ENCODE peak calls at places on chromosomes 5 and 9, in six cellular contexts. F, N, P, K, Y and C are unnamed samples.

GRCh38 chr5:112267231-112267630 is 151.8 kb downstream of the EPB41L4A start:
- DNase-seq in F (no peak), N (no peak), P (no peak), K (no peak), Y (no peak), C (no peak)

GRCh38 chr9:125889524-125890473 is 142.6 kb downstream of the PBX3 start:
- DNase-seq in F (peak), N (peak), P (peak), K (peak), Y (peak), C (peak)

GRCh38 chr9:78298046-78298511 is 1.2 kb downstream of the PSAT1 start:
- DNase-seq in F (peak), N (peak), P (no peak), K (no peak), Y (no peak), C (no peak)

GRCh38 chr5:175738126-175738525 is 80.3 kb downstream of the HRH2 start:
- DNase-seq in F (no peak), N (no peak), P (no peak), K (no peak), Y (no peak), C (no peak)

GRCh38 chr9:8683496-8683895 is 883.9 kb upstream of the DMAC1 start:
- DNase-seq in F (no peak), N (no peak), P (no peak), K (no peak), Y (no peak), C (no peak)

GRCh38 chr5:115568668-115569067 is 24.1 kb upstream of the FEM1C start:
- DNase-seq in F (no peak), N (no peak), P (no peak), K (no peak), Y (no peak), C (no peak)

GRCh38 chr5:96242536-96242935 is 190.5 kb downstream of the PCSK1 start:
- DNase-seq in F (no peak), N (no peak), P (no peak), K (no peak), Y (no peak), C (no peak)

GRCh38 chr5:157384971-157385709 is 74.9 kb upstream of the NIPAL4 start:
- DNase-seq in F (peak), N (no peak), P (peak), K (peak), Y (no peak), C (peak)

GRCh38 chr5:172773481-172774469 is 2.8 kb upstream of the DUSP1 start:
- DNase-seq in F (no peak), N (no peak), P (peak), K (peak), Y (no peak), C (peak)

GRCh38 chr5:126095001-126095400 is 328.2 kb upstream of the GRAMD2B start:
- DNase-seq in F (no peak), N (no peak), P (no peak), K (no peak), Y (no peak), C (no peak)

GRCh38 chr5:132445930-132446329 is 44.6 kb downstream of the IRF1 start:
- DNase-seq in F (no peak), N (no peak), P (peak), K (no peak), Y (no peak), C (no peak)

GRCh38 chr5:33367396-33367795 is 73.4 kb upstream of the TARS1 start:
- DNase-seq in F (no peak), N (no peak), P (no peak), K (no peak), Y (no peak), C (no peak)

GRCh38 chr9:74920944-74921626 is 31.6 kb downstream of the C9orf40 start:
- DNase-seq in F (no peak), N (no peak), P (peak), K (no peak), Y (no peak), C (no peak)

GRCh38 chr9:27247756-27248155 is 49.2 kb downstream of the EQTN start:
- DNase-seq in F (peak), N (peak), P (peak), K (peak), Y (no peak), C (peak)

GRCh38 chr5:168132186-168132585 is 159.3 kb upstream of the WWC1 start:
- DNase-seq in F (no peak), N (no peak), P (no peak), K (no peak), Y (no peak), C (peak)

GRCh38 chr5:125575561-125576504 is 829.4 kb upstream of the ZNF608 start:
- DNase-seq in F (peak), N (no peak), P (no peak), K (peak), Y (no peak), C (no peak)

GRCh38 chr5:175466700-175467318 is 11.6 kb upstream of the SFXN1 start:
- DNase-seq in F (no peak), N (no peak), P (peak), K (no peak), Y (no peak), C (peak)

GRCh38 chr9:98795970-98796363 is 388 bp downstream of the ANKS6 start:
- DNase-seq in F (peak), N (peak), P (no peak), K (peak), Y (no peak), C (no peak)

GRCh38 chr5:141359790-141360426 is at the start of gene PCDHGB2:
- DNase-seq in F (peak), N (peak), P (peak), K (no peak), Y (no peak), C (peak)

GRCh38 chr9:105083246-105083645 is 155.3 kb upstream of the ABCA1 start:
- DNase-seq in F (no peak), N (no peak), P (no peak), K (no peak), Y (no peak), C (no peak)

GRCh38 chr9:38017149-38017884 is 51.7 kb downstream of the SHB start:
- DNase-seq in F (peak), N (no peak), P (peak), K (no peak), Y (no peak), C (peak)

GRCh38 chr5:119131530-119132313 is 60.8 kb downstream of the DMXL1 start:
- DNase-seq in F (no peak), N (no peak), P (no peak), K (no peak), Y (no peak), C (no peak)

GRCh38 chr9:101027246-101027645 is 1.3 kb upstream of the PLPPR1 start:
- DNase-seq in F (no peak), N (no peak), P (no peak), K (no peak), Y (no peak), C (no peak)

GRCh38 chr5:39283231-39283818 is 64.0 kb upstream of the FYB1 start:
- DNase-seq in F (peak), N (peak), P (peak), K (peak), Y (no peak), C (peak)

GRCh38 chr5:134083517-134083916 is 31.0 kb upstream of the TCF7 start:
- DNase-seq in F (no peak), N (no peak), P (no peak), K (no peak), Y (no peak), C (peak)

GRCh38 chr9:77977210-77977611 is 54.4 kb downstream of the GNAQ start:
- DNase-seq in F (peak), N (no peak), P (peak), K (peak), Y (peak), C (peak)

GRCh38 chr9:135960328-135961276 is 571 bp downstream of the UBAC1 start:
- DNase-seq in F (peak), N (no peak), P (no peak), K (peak), Y (peak), C (no peak)

GRCh38 chr9:114327749-114328148 is 1.9 kb upstream of the ORM2 start:
- DNase-seq in F (no peak), N (no peak), P (no peak), K (peak), Y (no peak), C (no peak)

GRCh38 chr9:72268961-72269360 is 96.0 kb downstream of the ZFAND5 start:
- DNase-seq in F (no peak), N (no peak), P (no peak), K (no peak), Y (no peak), C (no peak)

GRCh38 chr9:120892177-120892747 is 15.3 kb upstream of the PHF19 start:
- DNase-seq in F (no peak), N (no peak), P (no peak), K (no peak), Y (no peak), C (no peak)

GRCh38 chr9:36141288-36141687 is 4.8 kb downstream of the GLIPR2 start:
- DNase-seq in F (peak), N (no peak), P (peak), K (no peak), Y (peak), C (no peak)

GRCh38 chr5:36897616-36898015 is 21.0 kb downstream of the NIPBL start:
- DNase-seq in F (no peak), N (no peak), P (peak), K (no peak), Y (no peak), C (peak)

DNA sequence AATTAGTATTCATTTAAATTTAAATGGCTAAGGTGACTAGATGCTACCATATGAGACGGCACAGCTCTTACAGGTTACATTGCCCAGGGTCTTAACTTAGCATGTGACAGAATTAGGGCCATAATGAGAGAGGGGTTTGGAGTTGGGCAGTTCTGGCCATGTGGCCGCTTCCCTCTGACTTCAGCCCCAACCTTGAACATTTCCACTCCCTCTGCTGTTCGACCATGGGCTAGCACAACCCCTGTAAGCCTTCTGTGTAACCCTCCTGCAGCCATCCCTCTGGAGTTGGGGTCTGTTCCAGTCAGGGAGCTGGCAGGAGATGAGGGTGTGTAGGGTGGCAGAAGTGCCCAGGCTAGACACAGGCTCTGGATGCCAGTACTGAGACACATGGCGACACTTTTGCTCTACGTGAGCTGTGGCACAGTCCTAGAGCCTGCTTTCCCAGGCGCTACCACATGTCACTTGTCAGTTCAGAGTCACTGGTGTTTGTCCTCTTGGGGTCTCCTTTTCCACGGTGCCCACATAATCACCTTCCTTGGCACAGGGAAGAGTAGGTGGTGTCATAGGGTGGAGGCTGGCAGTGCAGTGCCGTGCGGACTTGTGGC is 128.7 kb upstream of the PITX1 start:
- DNase-seq in F (peak), N (no peak), P (no peak), K (no peak), Y (no peak), C (no peak)
- TF ChIP-seq CTCF in F (peak), N (no peak), P (peak), K (no peak), Y (no peak), C (no peak)

DNA sequence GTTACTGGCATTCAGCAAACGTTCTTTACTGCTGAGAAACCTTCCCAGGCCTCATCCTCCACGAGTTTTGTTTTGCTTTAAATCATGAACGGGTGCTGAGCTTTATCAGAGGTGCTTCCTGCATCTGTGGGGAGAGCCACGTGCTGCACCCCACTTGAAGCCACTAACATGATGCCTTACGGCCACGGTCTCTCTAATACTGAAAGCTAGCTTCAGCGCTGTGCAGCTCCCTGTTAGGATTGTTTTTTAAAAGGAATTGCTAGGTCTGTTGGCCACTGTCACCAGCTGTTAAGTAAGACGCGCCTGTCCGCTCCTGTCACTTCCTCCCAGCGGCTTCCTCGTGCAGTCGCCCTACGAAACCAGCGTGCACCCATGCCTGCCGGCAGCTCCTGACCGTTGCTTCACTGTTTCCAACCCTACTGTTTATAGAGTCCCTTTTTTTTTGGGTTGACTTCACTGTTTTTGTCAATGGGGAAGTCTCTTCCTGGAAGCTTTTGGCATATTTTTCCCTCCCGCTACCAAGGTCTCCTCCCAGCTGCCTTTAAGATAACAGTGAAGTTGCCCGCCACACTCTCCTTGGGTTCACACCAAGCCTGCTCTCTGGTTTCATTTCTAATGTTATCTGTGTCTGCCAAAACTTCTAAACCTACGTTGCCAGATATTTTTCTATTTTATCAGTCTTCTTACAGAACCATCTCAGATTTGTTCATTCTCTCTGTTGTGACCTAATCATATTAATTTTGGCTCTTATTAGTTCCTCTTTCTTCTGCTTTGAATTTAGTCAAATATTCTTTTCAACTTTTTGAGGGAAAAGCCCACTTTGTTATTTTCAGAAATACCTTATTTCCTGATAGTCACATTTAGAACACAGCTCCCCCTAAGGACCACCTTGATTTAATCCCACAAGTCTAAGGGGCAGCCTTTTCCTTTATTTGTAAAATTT is 20.2 kb downstream of the LPCAT1 start:
- DNase-seq in F (no peak), N (no peak), P (no peak), K (no peak), Y (no peak), C (peak)
- TF ChIP-seq CTCF in F (peak), N (peak), P (no peak), K (peak), Y (no peak), C (peak)

GRCh38 chr5:26894719-26895263 is 143.6 kb downstream of the CDH9 start:
- DNase-seq in F (no peak), N (no peak), P (peak), K (no peak), Y (no peak), C (peak)
- TF ChIP-seq CTCF in F (no peak), N (no peak), P (no peak), K (no peak), Y (no peak), C (no peak)

DNA sequence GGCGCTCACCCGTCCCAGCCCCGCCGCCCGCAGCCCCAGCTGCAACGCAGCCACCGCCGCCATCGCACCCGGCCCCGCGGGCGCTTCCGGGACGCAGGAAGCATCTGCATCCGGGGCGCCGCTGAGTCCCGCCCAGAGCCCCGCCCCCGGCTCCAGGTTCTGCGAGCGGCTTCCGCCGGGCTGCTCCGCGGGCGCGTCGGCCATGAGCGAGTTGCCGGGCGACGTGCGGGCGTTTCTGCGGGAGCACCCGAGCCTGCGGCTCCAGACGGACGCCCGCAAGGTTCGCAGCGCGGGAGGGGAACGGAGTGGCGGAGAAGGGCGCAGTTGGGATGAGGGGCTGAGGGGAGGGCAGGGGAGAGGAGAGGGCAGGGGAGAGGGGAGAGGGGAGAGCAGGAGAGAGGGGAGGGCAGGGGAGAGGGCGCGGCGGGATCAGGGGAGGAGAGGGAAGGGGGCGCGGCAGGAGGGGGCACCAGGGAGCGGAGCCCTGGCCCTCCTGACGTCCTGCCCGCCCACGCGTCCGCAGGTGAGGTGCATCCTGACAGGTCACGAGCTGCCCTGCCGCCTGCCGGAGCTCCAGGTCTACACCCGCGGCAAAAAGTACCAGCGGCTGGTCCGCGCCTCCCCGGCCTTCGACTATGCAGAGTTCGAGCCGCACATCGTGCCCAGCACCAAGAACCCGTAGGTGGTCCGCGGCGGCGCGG is at the start of the genes SURF1 and SURF2:
- DNase-seq in F (peak), N (peak), P (peak), K (peak), Y (peak), C (peak)
- TF ChIP-seq CTCF in F (peak), N (peak), P (peak), K (no peak), Y (no peak), C (no peak)

DNA sequence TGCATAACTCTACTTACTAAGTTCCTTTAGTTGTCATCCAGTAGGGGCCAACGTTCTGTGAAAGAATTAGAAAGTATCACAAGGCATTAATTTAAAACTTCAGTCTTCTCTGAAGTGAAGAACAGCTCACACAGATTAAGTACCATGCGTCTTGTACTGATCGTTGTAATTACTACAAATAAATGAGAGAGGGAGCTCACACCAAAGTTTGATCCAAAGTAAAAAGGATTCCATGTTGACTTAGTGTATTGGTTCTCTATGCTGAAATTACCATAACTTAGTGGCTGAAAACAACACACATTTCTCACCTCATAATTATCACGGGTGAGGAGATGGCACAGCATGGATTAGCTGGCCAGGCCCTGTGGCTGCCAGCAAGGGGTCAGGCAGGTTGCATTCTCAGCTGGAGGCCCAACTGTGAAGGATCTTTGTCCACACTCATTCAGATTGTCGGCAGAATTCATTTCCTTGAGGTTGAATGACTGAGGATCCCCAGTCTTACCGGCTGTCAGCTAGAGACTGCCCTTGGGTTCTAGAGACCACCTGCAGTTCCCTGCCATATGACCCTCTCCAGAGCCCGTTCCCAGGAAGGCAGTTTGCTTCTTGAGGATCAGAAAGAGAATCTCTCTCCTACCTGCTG is 169.1 kb downstream of the YTHDC2 start:
- DNase-seq in F (peak), N (no peak), P (peak), K (no peak), Y (no peak), C (peak)
- TF ChIP-seq CTCF in F (peak), N (no peak), P (peak), K (peak), Y (no peak), C (no peak)

DNA sequence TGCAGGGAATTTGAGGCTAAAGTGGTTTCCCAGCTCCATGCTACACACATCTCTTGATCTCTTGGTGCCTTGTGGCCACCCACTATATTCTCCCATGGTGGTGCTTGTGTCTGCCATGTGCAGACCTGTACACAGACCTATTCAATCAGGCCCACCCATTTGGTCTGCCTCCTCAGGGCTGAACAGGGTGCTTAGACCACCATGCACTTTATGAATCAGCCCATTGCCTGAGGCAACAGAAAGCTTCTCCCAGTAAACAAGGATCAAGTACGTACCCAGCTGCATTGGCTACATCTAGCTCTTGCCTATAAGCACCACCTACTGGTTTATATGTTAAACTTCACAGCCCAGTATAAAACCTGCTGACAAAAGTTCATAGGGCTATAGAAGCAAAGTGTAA is 664.3 kb upstream of the EDIL3 start:
- DNase-seq in F (peak), N (no peak), P (peak), K (peak), Y (no peak), C (peak)
- TF ChIP-seq CTCF in F (peak), N (no peak), P (peak), K (peak), Y (no peak), C (peak)

GRCh38 chr5:44809215-44809955 is 638 bp downstream of the MRPS30 start:
- DNase-seq in F (peak), N (peak), P (peak), K (peak), Y (peak), C (peak)

GRCh38 chr5:44807269-44807668 is 1.5 kb upstream of the MRPS30 start:
- DNase-seq in F (no peak), N (no peak), P (peak), K (no peak), Y (no peak), C (no peak)

GRCh38 chr5:44809956-44810276 is 1.2 kb downstream of the MRPS30 start:
- DNase-seq in F (no peak), N (no peak), P (no peak), K (no peak), Y (no peak), C (no peak)

GRCh38 chr5:44808435-44809214 is at the start of gene MRPS30:
- DNase-seq in F (peak), N (peak), P (peak), K (peak), Y (peak), C (peak)
- TF ChIP-seq CTCF in F (peak), N (peak), P (peak), K (peak), Y (no peak), C (peak)

GRCh38 chr9:26142201-26142600 is 464.0 kb upstream of the TUSC1 start:
- DNase-seq in F (no peak), N (no peak), P (no peak), K (no peak), Y (no peak), C (no peak)
- TF ChIP-seq CTCF in F (no peak), N (no peak), P (no peak), K (no peak), Y (no peak), C (no peak)